ENCODE peak calls at places on chromosomes 3 and 15, in eight cellular contexts. M is stromal cell of bone marrow, T is K562, G is activated T-cell treated with anti-CD3 and anti-CD28 coated beads for 1 hour, K is mucosa of gallbladder, E is A549, V is DMS153, I is GM03348. C is an unnamed sample.
A peak's percentile ranks its signal among the peaks of the same experiment; 100 is the strongest.

GRCh38 chr15:68930268-68931022 is at the start of gene SPESP1:
- DNase-seq in M (peak; percentile 13), T (no peak), G (peak; percentile 44), K (peak; percentile 69), E (no peak), V (no peak), I (no peak), C (no peak)

GRCh38 chr3:152156880-152157279 is 111.8 kb upstream of the MBNL1 start:
- DNase-seq in M (no peak), T (no peak), G (no peak), K (no peak), E (no peak), V (no peak), I (no peak), C (no peak)

GRCh38 chr15:83784975-83785374 is 131.1 kb downstream of the ADAMTSL3 start:
- DNase-seq in M (no peak), T (no peak), G (no peak), K (no peak), E (no peak), V (no peak), I (no peak), C (no peak)

GRCh38 chr3:18572809-18573208 is 147.7 kb upstream of the SATB1 start:
- DNase-seq in M (no peak), T (no peak), G (no peak), K (no peak), E (no peak), V (no peak), I (no peak), C (no peak)

GRCh38 chr3:4584537-4585249 is 91.5 kb downstream of the ITPR1 start:
- DNase-seq in M (peak; percentile 56), T (peak; percentile 39), G (no peak), K (peak; percentile 24), E (no peak), V (no peak), I (no peak), C (no peak)

GRCh38 chr3:11626084-11626463 is 17.6 kb downstream of the VGLL4 start:
- DNase-seq in M (no peak), T (no peak), G (no peak), K (no peak), E (no peak), V (no peak), I (no peak), C (no peak)

GRCh38 chr3:59064728-59065127 is 14.9 kb upstream of the CFAP20DC start:
- DNase-seq in M (no peak), T (no peak), G (no peak), K (no peak), E (no peak), V (no peak), I (no peak), C (no peak)

GRCh38 chr3:105493305-105493892 is 126.7 kb downstream of the ALCAM start:
- DNase-seq in M (no peak), T (no peak), G (no peak), K (no peak), E (no peak), V (no peak), I (no peak), C (no peak)

GRCh38 chr3:8937064-8938020 is 25.9 kb downstream of the RAD18 start:
- DNase-seq in M (peak; percentile 15), T (no peak), G (no peak), K (no peak), E (peak; percentile 57), V (no peak), I (peak; percentile 66), C (no peak)

GRCh38 chr3:79506751-79507150 is 261.0 kb downstream of the ROBO1 start:
- DNase-seq in M (no peak), T (no peak), G (no peak), K (no peak), E (no peak), V (no peak), I (no peak), C (no peak)

GRCh38 chr3:187777331-187778046 is 32.2 kb upstream of the BCL6 start:
- DNase-seq in M (no peak), T (no peak), G (no peak), K (peak; percentile 25), E (no peak), V (no peak), I (no peak), C (no peak)

C was measured in NCI-H748 treated with DMSO at 0.1 percent for 48 hours.